ENCODE peak calls at places on chromosome 14, in seven cellular contexts. N is activated T-helper 1 cell treated with anti-CD3 and anti-CD28 coated beads, Interleukin-2, amount 50 U/mL, for 16 hours; V is GM12892; E is activated naive CD4-positive, alpha-beta T cell; J is nucleus accumbens; A is foreskin fibroblast; F is M059J. K is an unnamed sample.

GRCh38 chr14:56004807-56005579 is 113.2 kb upstream of the PELI2 start:
- DNase-seq in V (no peak), N (no peak), A (peak), J (no peak), F (peak), E (no peak), K (no peak)

GRCh38 chr14:60235440-60235839 is 13.6 kb upstream of the PPM1A start:
- DNase-seq in F (no peak), J (no peak), A (no peak), V (no peak), E (no peak), N (no peak), K (no peak)

GRCh38 chr14:103488960-103489359 is 33.7 kb downstream of the CKB start:
- DNase-seq in J (no peak), V (no peak), E (no peak), N (no peak), A (peak), F (no peak), K (no peak)

GRCh38 chr14:76500480-76500879 is 124.5 kb downstream of the ESRRB start:
- DNase-seq in J (no peak), V (no peak), A (no peak), F (peak), N (no peak), E (no peak), K (no peak)

GRCh38 chr14:20686386-20687143 is 2.0 kb upstream of the ANG start:
- DNase-seq in V (no peak), J (no peak), F (no peak), N (no peak), A (no peak), E (no peak), K (no peak)

GRCh38 chr14:100147181-100147631 is 12.2 kb downstream of the DEGS2 start:
- DNase-seq in V (peak), A (no peak), N (peak), J (no peak), F (no peak), E (peak), K (peak)

GRCh38 chr14:105118646-105119409 is 49.7 kb downstream of the JAG2 start:
- DNase-seq in A (no peak), J (no peak), F (no peak), E (no peak), N (no peak), V (no peak), K (no peak)

GRCh38 chr14:46197856-46198255 is 453.7 kb downstream of the RPL10L start:
- DNase-seq in V (no peak), E (no peak), J (no peak), A (no peak), N (no peak), F (no peak), K (no peak)

GRCh38 chr14:76920572-76921175 is 94.5 kb downstream of the LRRC74A start:
- DNase-seq in N (no peak), F (no peak), J (no peak), A (no peak), V (no peak), E (no peak), K (no peak)

GRCh38 chr14:75119056-75119455 is 7.8 kb downstream of the NEK9 start:
- DNase-seq in A (no peak), J (no peak), E (no peak), V (no peak), F (peak), N (no peak), K (no peak)

GRCh38 chr14:100775351-100775830 is 48.7 kb downstream of the DLK1 start:
- DNase-seq in E (no peak), A (no peak), N (no peak), F (no peak), J (no peak), V (no peak), K (no peak)

GRCh38 chr14:68199465-68200145 is 380.0 kb downstream of the RAD51B start:
- DNase-seq in E (no peak), N (no peak), F (peak), V (no peak), J (no peak), A (no peak), K (no peak)

GRCh38 chr14:76928301-76928700 is 100.2 kb downstream of the IRF2BPL start:
- DNase-seq in J (no peak), F (no peak), N (no peak), A (no peak), V (no peak), E (no peak), K (no peak)

GRCh38 chr14:105864116-105864515 is 337.7 kb downstream of the TMEM121 start:
- DNase-seq in J (no peak), F (no peak), V (no peak), A (no peak), E (no peak), N (no peak), K (no peak)

GRCh38 chr14:30125322-30125944 is 197.8 kb upstream of the PRKD1 start:
- DNase-seq in V (no peak), N (no peak), E (no peak), F (peak), A (no peak), J (no peak), K (no peak)

GRCh38 chr14:65255583-65256443 is 153.5 kb upstream of the MAX start:
- DNase-seq in J (no peak), V (no peak), A (no peak), N (no peak), F (peak), E (no peak), K (no peak)

GRCh38 chr14:69818760-69819191 is 21.7 kb upstream of the SLC10A1 start:
- DNase-seq in V (peak), F (peak), E (no peak), J (no peak), N (peak), A (peak), K (no peak)